ENCODE peak calls at places on chromosomes 6 and 20, in eight cellular contexts. One of them, this sample, is unnamed.
A peak's percentile ranks its signal among the peaks of the same experiment; 100 is the strongest.

GRCh38 chr20:1155342-1155741 is 29.4 kb downstream of the TMEM74B start:
- DNase-seq in activated B cell treated with CpG ODN at 0.5 μM for 24 hours: no peak
- DNase-seq in heart right ventricle: no peak
- DNase-seq in sigmoid colon: no peak
- DNase-seq in GM06990: no peak
- DNase-seq in chondrocyte: no peak
- DNase-seq in astrocyte of the spinal cord: no peak
- DNase-seq in mesothelial cell of epicardium: no peak
- DNase-seq in this sample: no peak

GRCh38 chr6:165660881-165661415 is 2.1 kb downstream of the PDE10A start:
- DNase-seq in astrocyte of the spinal cord: no peak
- DNase-seq in GM06990: no peak
- DNase-seq in chondrocyte: no peak
- DNase-seq in activated B cell treated with CpG ODN at 0.5 μM for 24 hours: no peak
- DNase-seq in mesothelial cell of epicardium: peak; percentile 48
- DNase-seq in heart right ventricle: no peak
- DNase-seq in sigmoid colon: no peak
- DNase-seq in this sample: no peak

GRCh38 chr20:1263853-1264252 is 2.2 kb upstream of the SNPH start:
- DNase-seq in sigmoid colon: no peak
- DNase-seq in GM06990: no peak
- DNase-seq in astrocyte of the spinal cord: peak; percentile 9
- DNase-seq in chondrocyte: no peak
- DNase-seq in heart right ventricle: no peak
- DNase-seq in mesothelial cell of epicardium: no peak
- DNase-seq in activated B cell treated with CpG ODN at 0.5 μM for 24 hours: no peak
- DNase-seq in this sample: no peak

GRCh38 chr20:1083431-1084080 is 34.8 kb upstream of the PSMF1 start:
- DNase-seq in chondrocyte: no peak
- DNase-seq in mesothelial cell of epicardium: no peak
- DNase-seq in astrocyte of the spinal cord: no peak
- DNase-seq in heart right ventricle: no peak
- DNase-seq in activated B cell treated with CpG ODN at 0.5 μM for 24 hours: no peak
- DNase-seq in GM06990: peak; percentile 10
- DNase-seq in sigmoid colon: no peak
- DNase-seq in this sample: no peak

GRCh38 chr6:16688984-16689636 is 72.2 kb downstream of the ATXN1 start:
- DNase-seq in GM06990: no peak
- DNase-seq in chondrocyte: no peak
- DNase-seq in mesothelial cell of epicardium: no peak
- DNase-seq in activated B cell treated with CpG ODN at 0.5 μM for 24 hours: no peak
- DNase-seq in heart right ventricle: no peak
- DNase-seq in astrocyte of the spinal cord: peak; percentile 89
- DNase-seq in sigmoid colon: no peak
- DNase-seq in this sample: no peak

GRCh38 chr6:144460224-144461095 is 175.3 kb downstream of the UTRN start:
- DNase-seq in GM06990: peak; percentile 52
- DNase-seq in sigmoid colon: no peak
- DNase-seq in chondrocyte: no peak
- DNase-seq in astrocyte of the spinal cord: no peak
- DNase-seq in heart right ventricle: no peak
- DNase-seq in activated B cell treated with CpG ODN at 0.5 μM for 24 hours: no peak
- DNase-seq in mesothelial cell of epicardium: no peak
- DNase-seq in this sample: no peak

GRCh38 chr6:38861957-38862401 is 146.9 kb downstream of the DNAH8 start:
- DNase-seq in chondrocyte: no peak
- DNase-seq in mesothelial cell of epicardium: no peak
- DNase-seq in GM06990: no peak
- DNase-seq in sigmoid colon: no peak
- DNase-seq in astrocyte of the spinal cord: no peak
- DNase-seq in heart right ventricle: no peak
- DNase-seq in activated B cell treated with CpG ODN at 0.5 μM for 24 hours: no peak
- DNase-seq in this sample: peak; percentile 66

GRCh38 chr6:43286995-43287716 is 10.9 kb upstream of the SLC22A7 start:
- DNase-seq in sigmoid colon: no peak
- DNase-seq in heart right ventricle: no peak
- DNase-seq in mesothelial cell of epicardium: no peak
- DNase-seq in GM06990: no peak
- DNase-seq in activated B cell treated with CpG ODN at 0.5 μM for 24 hours: no peak
- DNase-seq in chondrocyte: peak; percentile 78
- DNase-seq in astrocyte of the spinal cord: no peak
- DNase-seq in this sample: no peak

GRCh38 chr6:110341671-110342304 is 16.4 kb downstream of the METTL24 start:
- DNase-seq in GM06990: no peak
- DNase-seq in mesothelial cell of epicardium: no peak
- DNase-seq in astrocyte of the spinal cord: no peak
- DNase-seq in chondrocyte: no peak
- DNase-seq in heart right ventricle: no peak
- DNase-seq in sigmoid colon: no peak
- DNase-seq in activated B cell treated with CpG ODN at 0.5 μM for 24 hours: no peak
- DNase-seq in this sample: no peak

GRCh38 chr20:10404959-10405530 is 29.0 kb downstream of the MKKS start:
- DNase-seq in chondrocyte: no peak
- DNase-seq in astrocyte of the spinal cord: no peak
- DNase-seq in heart right ventricle: no peak
- DNase-seq in activated B cell treated with CpG ODN at 0.5 μM for 24 hours: no peak
- DNase-seq in GM06990: no peak
- DNase-seq in mesothelial cell of epicardium: no peak
- DNase-seq in sigmoid colon: no peak
- DNase-seq in this sample: no peak
- TF ChIP-seq CTCF in chondrocyte: no peak
- TF ChIP-seq CTCF in astrocyte of the spinal cord: no peak
- TF ChIP-seq CTCF in heart right ventricle: no peak
- TF ChIP-seq CTCF in activated B cell treated with CpG ODN at 0.5 μM for 24 hours: no peak
- TF ChIP-seq CTCF in GM06990: no peak
- TF ChIP-seq CTCF in mesothelial cell of epicardium: no peak
- TF ChIP-seq CTCF in sigmoid colon: no peak
- TF ChIP-seq CTCF in this sample: no peak

DNA sequence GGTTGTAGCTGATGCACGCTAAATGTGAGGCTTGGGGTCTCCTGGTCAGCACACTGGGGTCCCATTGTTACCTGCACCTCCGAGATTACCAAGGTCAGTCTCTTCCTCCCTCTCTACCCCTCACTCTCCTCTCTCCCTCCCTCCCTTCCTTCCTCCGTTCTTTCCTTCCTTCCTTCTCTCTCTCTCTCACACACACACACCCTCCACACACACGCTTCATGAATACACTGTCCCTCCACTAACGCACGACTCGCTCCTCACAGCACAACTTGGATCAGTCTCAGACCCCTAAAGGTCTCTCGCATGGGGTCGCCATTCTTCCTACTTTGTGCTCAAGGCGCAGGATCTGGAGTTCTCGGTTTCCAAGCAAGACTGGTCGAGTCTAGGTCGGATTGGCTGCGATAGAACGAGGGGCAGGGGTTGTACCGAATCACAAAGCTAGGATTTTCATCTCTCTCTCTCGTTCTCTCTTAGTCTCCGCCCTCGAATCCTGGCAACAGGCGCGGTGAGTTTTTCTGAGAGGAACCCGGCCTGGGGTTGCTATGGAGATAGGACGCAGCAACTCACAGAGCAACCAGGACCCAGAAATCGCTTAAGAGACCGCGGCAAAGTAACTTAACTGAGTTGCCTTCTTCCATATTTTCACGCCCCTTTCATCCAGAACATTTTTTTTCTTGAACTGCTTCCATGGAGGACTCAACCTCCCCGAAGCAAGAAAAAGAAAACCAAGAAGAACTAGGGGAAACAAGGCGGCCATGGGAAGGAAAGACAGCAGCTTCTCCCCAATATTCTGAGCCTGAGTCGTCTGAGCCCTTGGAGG is at the start of gene RSPH4A:
- DNase-seq in GM06990: peak; percentile 49
- DNase-seq in astrocyte of the spinal cord: peak; percentile 96
- DNase-seq in heart right ventricle: peak; percentile 94
- DNase-seq in mesothelial cell of epicardium: peak; percentile 85
- DNase-seq in chondrocyte: peak; percentile 93
- DNase-seq in sigmoid colon: peak; percentile 96
- DNase-seq in activated B cell treated with CpG ODN at 0.5 μM for 24 hours: peak; percentile 34
- DNase-seq in this sample: peak; percentile 91
- TF ChIP-seq CTCF in GM06990: no peak
- TF ChIP-seq CTCF in astrocyte of the spinal cord: peak; percentile 23
- TF ChIP-seq CTCF in heart right ventricle: no peak
- TF ChIP-seq CTCF in mesothelial cell of epicardium: no peak
- TF ChIP-seq CTCF in chondrocyte: peak; percentile 62
- TF ChIP-seq CTCF in sigmoid colon: no peak
- TF ChIP-seq CTCF in activated B cell treated with CpG ODN at 0.5 μM for 24 hours: no peak
- TF ChIP-seq CTCF in this sample: no peak

DNA sequence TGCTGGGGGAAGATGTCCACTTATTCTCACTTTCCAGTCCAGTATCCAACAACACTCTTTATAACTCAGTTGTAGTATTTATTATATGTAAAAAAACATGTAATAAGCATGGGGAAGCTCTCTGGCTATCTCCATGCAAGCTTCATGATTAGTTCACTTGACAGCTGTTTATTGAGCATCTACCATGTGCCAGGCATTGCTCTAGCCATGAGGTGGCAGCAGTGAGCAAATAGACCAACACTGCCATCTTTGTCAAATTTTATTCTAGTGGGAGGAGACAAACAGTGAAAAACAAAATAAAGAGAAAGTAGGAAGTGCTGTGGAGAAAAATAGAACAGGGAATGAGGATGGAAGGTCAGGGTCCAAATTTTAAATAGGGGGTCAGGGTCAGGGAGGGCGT is 131.8 kb downstream of the CFAP61 start:
- DNase-seq in heart right ventricle: no peak
- DNase-seq in sigmoid colon: no peak
- DNase-seq in astrocyte of the spinal cord: no peak
- DNase-seq in chondrocyte: no peak
- DNase-seq in mesothelial cell of epicardium: no peak
- DNase-seq in activated B cell treated with CpG ODN at 0.5 μM for 24 hours: no peak
- DNase-seq in GM06990: no peak
- DNase-seq in this sample: no peak
- TF ChIP-seq CTCF in heart right ventricle: no peak
- TF ChIP-seq CTCF in sigmoid colon: no peak
- TF ChIP-seq CTCF in astrocyte of the spinal cord: peak; percentile 26
- TF ChIP-seq CTCF in chondrocyte: peak; percentile 45
- TF ChIP-seq CTCF in mesothelial cell of epicardium: no peak
- TF ChIP-seq CTCF in activated B cell treated with CpG ODN at 0.5 μM for 24 hours: no peak
- TF ChIP-seq CTCF in GM06990: peak; percentile 68
- TF ChIP-seq CTCF in this sample: no peak

GRCh38 chr6:131199568-131200272 is 64.5 kb downstream of the AKAP7 start:
- DNase-seq in chondrocyte: no peak
- DNase-seq in GM06990: peak; percentile 68
- DNase-seq in sigmoid colon: no peak
- DNase-seq in mesothelial cell of epicardium: no peak
- DNase-seq in heart right ventricle: peak; percentile 13
- DNase-seq in astrocyte of the spinal cord: peak; percentile 75
- DNase-seq in activated B cell treated with CpG ODN at 0.5 μM for 24 hours: peak; percentile 44
- DNase-seq in this sample: no peak
- TF ChIP-seq CTCF in chondrocyte: peak; percentile 77
- TF ChIP-seq CTCF in GM06990: peak; percentile 85
- TF ChIP-seq CTCF in sigmoid colon: no peak
- TF ChIP-seq CTCF in mesothelial cell of epicardium: peak; percentile 23
- TF ChIP-seq CTCF in heart right ventricle: peak; percentile 61
- TF ChIP-seq CTCF in astrocyte of the spinal cord: peak; percentile 82
- TF ChIP-seq CTCF in activated B cell treated with CpG ODN at 0.5 μM for 24 hours: peak; percentile 16
- TF ChIP-seq CTCF in this sample: peak; percentile 51

GRCh38 chr20:4997207-4997606 is 4.1 kb downstream of the SLC23A2 start:
- DNase-seq in activated B cell treated with CpG ODN at 0.5 μM for 24 hours: no peak
- DNase-seq in heart right ventricle: no peak
- DNase-seq in astrocyte of the spinal cord: no peak
- DNase-seq in mesothelial cell of epicardium: no peak
- DNase-seq in GM06990: no peak
- DNase-seq in chondrocyte: no peak
- DNase-seq in sigmoid colon: no peak
- DNase-seq in this sample: no peak

GRCh38 chr20:5001174-5002076 is at the start of gene SLC23A2:
- DNase-seq in sigmoid colon: peak; percentile 65
- DNase-seq in activated B cell treated with CpG ODN at 0.5 μM for 24 hours: peak; percentile 64
- DNase-seq in heart right ventricle: peak; percentile 35
- DNase-seq in GM06990: peak; percentile 62
- DNase-seq in mesothelial cell of epicardium: peak; percentile 48
- DNase-seq in astrocyte of the spinal cord: no peak
- DNase-seq in chondrocyte: no peak
- DNase-seq in this sample: peak; percentile 30

GRCh38 chr20:4999788-5000187 is 1.5 kb downstream of the SLC23A2 start:
- DNase-seq in sigmoid colon: no peak
- DNase-seq in activated B cell treated with CpG ODN at 0.5 μM for 24 hours: no peak
- DNase-seq in astrocyte of the spinal cord: no peak
- DNase-seq in mesothelial cell of epicardium: no peak
- DNase-seq in GM06990: no peak
- DNase-seq in chondrocyte: no peak
- DNase-seq in heart right ventricle: no peak
- DNase-seq in this sample: no peak

GRCh38 chr20:5000263-5001173 is 792 bp downstream of the SLC23A2 start:
- DNase-seq in heart right ventricle: peak; percentile 41
- DNase-seq in astrocyte of the spinal cord: no peak
- DNase-seq in GM06990: peak; percentile 33
- DNase-seq in sigmoid colon: peak; percentile 81
- DNase-seq in activated B cell treated with CpG ODN at 0.5 μM for 24 hours: peak; percentile 42
- DNase-seq in mesothelial cell of epicardium: peak; percentile 44
- DNase-seq in chondrocyte: no peak
- DNase-seq in this sample: peak; percentile 30

GRCh38 chr20:4998160-4998651 is 3.1 kb downstream of the SLC23A2 start:
- DNase-seq in chondrocyte: no peak
- DNase-seq in GM06990: no peak
- DNase-seq in sigmoid colon: no peak
- DNase-seq in activated B cell treated with CpG ODN at 0.5 μM for 24 hours: no peak
- DNase-seq in mesothelial cell of epicardium: no peak
- DNase-seq in astrocyte of the spinal cord: no peak
- DNase-seq in heart right ventricle: no peak
- DNase-seq in this sample: no peak
- TF ChIP-seq CTCF in chondrocyte: peak; percentile 35
- TF ChIP-seq CTCF in GM06990: peak; percentile 37
- TF ChIP-seq CTCF in sigmoid colon: no peak
- TF ChIP-seq CTCF in activated B cell treated with CpG ODN at 0.5 μM for 24 hours: no peak
- TF ChIP-seq CTCF in mesothelial cell of epicardium: no peak
- TF ChIP-seq CTCF in astrocyte of the spinal cord: peak; percentile 14
- TF ChIP-seq CTCF in heart right ventricle: no peak
- TF ChIP-seq CTCF in this sample: no peak

GRCh38 chr6:143176090-143177021 is 115.7 kb downstream of the AIG1 start:
- DNase-seq in GM06990: no peak
- DNase-seq in mesothelial cell of epicardium: no peak
- DNase-seq in sigmoid colon: no peak
- DNase-seq in activated B cell treated with CpG ODN at 0.5 μM for 24 hours: no peak
- DNase-seq in astrocyte of the spinal cord: peak; percentile 98
- DNase-seq in heart right ventricle: no peak
- DNase-seq in chondrocyte: peak; percentile 95
- DNase-seq in this sample: no peak
- TF ChIP-seq CTCF in GM06990: peak; percentile 18
- TF ChIP-seq CTCF in mesothelial cell of epicardium: no peak
- TF ChIP-seq CTCF in sigmoid colon: no peak
- TF ChIP-seq CTCF in activated B cell treated with CpG ODN at 0.5 μM for 24 hours: no peak
- TF ChIP-seq CTCF in astrocyte of the spinal cord: peak; percentile 26
- TF ChIP-seq CTCF in heart right ventricle: no peak
- TF ChIP-seq CTCF in chondrocyte: peak; percentile 74
- TF ChIP-seq CTCF in this sample: no peak

GRCh38 chr6:10403385-10404106 is 11.3 kb downstream of the TFAP2A start:
- DNase-seq in heart right ventricle: no peak
- DNase-seq in astrocyte of the spinal cord: no peak
- DNase-seq in activated B cell treated with CpG ODN at 0.5 μM for 24 hours: no peak
- DNase-seq in GM06990: no peak
- DNase-seq in mesothelial cell of epicardium: no peak
- DNase-seq in chondrocyte: no peak
- DNase-seq in sigmoid colon: no peak
- DNase-seq in this sample: no peak
- TF ChIP-seq CTCF in heart right ventricle: no peak
- TF ChIP-seq CTCF in astrocyte of the spinal cord: no peak
- TF ChIP-seq CTCF in activated B cell treated with CpG ODN at 0.5 μM for 24 hours: no peak
- TF ChIP-seq CTCF in GM06990: no peak
- TF ChIP-seq CTCF in mesothelial cell of epicardium: no peak
- TF ChIP-seq CTCF in chondrocyte: no peak
- TF ChIP-seq CTCF in sigmoid colon: no peak
- TF ChIP-seq CTCF in this sample: no peak

This sample was measured in lung.